ENCODE peak calls at places on chromosomes 16 and 17, in ten cellular contexts. One of them, this sample, is unnamed.

GRCh38 chr16:67995423-67995822 is 3.9 kb downstream of the DPEP2 start:
- DNase-seq in colonic mucosa: no peak
- DNase-seq in neural crest cell: no peak
- DNase-seq in activated CD4-positive, alpha-beta T cell treated with anti-CD3 and anti-CD28 coated beads, Interleukin-2, amount 10 ng/mL, durations not matched to agents 7 days and 5 days: no peak
- DNase-seq in fibroblast of villous mesenchyme: no peak
- DNase-seq in cardiac septum: no peak
- DNase-seq in suprapubic skin: no peak
- DNase-seq in mucosa of descending colon: no peak
- DNase-seq in activated naive CD8-positive, alpha-beta T cell treated with anti-CD3 and anti-CD28 coated beads for 36 hours: peak
- DNase-seq in HS-27A: no peak
- DNase-seq in this sample: no peak

GRCh38 chr16:88264641-88265285 is 118.0 kb upstream of the ZNF469 start:
- DNase-seq in colonic mucosa: peak
- DNase-seq in neural crest cell: no peak
- DNase-seq in activated CD4-positive, alpha-beta T cell treated with anti-CD3 and anti-CD28 coated beads, Interleukin-2, amount 10 ng/mL, durations not matched to agents 7 days and 5 days: peak
- DNase-seq in fibroblast of villous mesenchyme: peak
- DNase-seq in cardiac septum: peak
- DNase-seq in suprapubic skin: peak
- DNase-seq in mucosa of descending colon: peak
- DNase-seq in activated naive CD8-positive, alpha-beta T cell treated with anti-CD3 and anti-CD28 coated beads for 36 hours: peak
- DNase-seq in HS-27A: peak
- DNase-seq in this sample: peak

GRCh38 chr17:81419333-81419885 is 24.2 kb downstream of the BAHCC1 start:
- DNase-seq in colonic mucosa: peak
- DNase-seq in neural crest cell: no peak
- DNase-seq in activated CD4-positive, alpha-beta T cell treated with anti-CD3 and anti-CD28 coated beads, Interleukin-2, amount 10 ng/mL, durations not matched to agents 7 days and 5 days: no peak
- DNase-seq in fibroblast of villous mesenchyme: peak
- DNase-seq in cardiac septum: peak
- DNase-seq in suprapubic skin: peak
- DNase-seq in mucosa of descending colon: peak
- DNase-seq in activated naive CD8-positive, alpha-beta T cell treated with anti-CD3 and anti-CD28 coated beads for 36 hours: no peak
- DNase-seq in HS-27A: no peak
- DNase-seq in this sample: peak

GRCh38 chr17:46818929-46819859 is 702 bp upstream of the WNT3 start:
- DNase-seq in colonic mucosa: no peak
- DNase-seq in neural crest cell: no peak
- DNase-seq in activated CD4-positive, alpha-beta T cell treated with anti-CD3 and anti-CD28 coated beads, Interleukin-2, amount 10 ng/mL, durations not matched to agents 7 days and 5 days: no peak
- DNase-seq in fibroblast of villous mesenchyme: no peak
- DNase-seq in cardiac septum: no peak
- DNase-seq in suprapubic skin: no peak
- DNase-seq in mucosa of descending colon: no peak
- DNase-seq in activated naive CD8-positive, alpha-beta T cell treated with anti-CD3 and anti-CD28 coated beads for 36 hours: no peak
- DNase-seq in HS-27A: no peak
- DNase-seq in this sample: no peak

GRCh38 chr17:8935194-8935593 is 30.3 kb downstream of the PIK3R5 start:
- DNase-seq in colonic mucosa: no peak
- DNase-seq in neural crest cell: no peak
- DNase-seq in activated CD4-positive, alpha-beta T cell treated with anti-CD3 and anti-CD28 coated beads, Interleukin-2, amount 10 ng/mL, durations not matched to agents 7 days and 5 days: no peak
- DNase-seq in fibroblast of villous mesenchyme: no peak
- DNase-seq in cardiac septum: peak
- DNase-seq in suprapubic skin: peak
- DNase-seq in mucosa of descending colon: no peak
- DNase-seq in activated naive CD8-positive, alpha-beta T cell treated with anti-CD3 and anti-CD28 coated beads for 36 hours: peak
- DNase-seq in HS-27A: no peak
- DNase-seq in this sample: no peak

GRCh38 chr16:62105244-62105643 is 69.0 kb upstream of the CDH8 start:
- DNase-seq in colonic mucosa: no peak
- DNase-seq in neural crest cell: no peak
- DNase-seq in activated CD4-positive, alpha-beta T cell treated with anti-CD3 and anti-CD28 coated beads, Interleukin-2, amount 10 ng/mL, durations not matched to agents 7 days and 5 days: no peak
- DNase-seq in fibroblast of villous mesenchyme: no peak
- DNase-seq in cardiac septum: no peak
- DNase-seq in suprapubic skin: no peak
- DNase-seq in mucosa of descending colon: no peak
- DNase-seq in activated naive CD8-positive, alpha-beta T cell treated with anti-CD3 and anti-CD28 coated beads for 36 hours: no peak
- DNase-seq in HS-27A: no peak
- DNase-seq in this sample: no peak

GRCh38 chr17:18315498-18316360 is 636 bp downstream of the SMCR8 start:
- DNase-seq in colonic mucosa: no peak
- DNase-seq in neural crest cell: no peak
- DNase-seq in activated CD4-positive, alpha-beta T cell treated with anti-CD3 and anti-CD28 coated beads, Interleukin-2, amount 10 ng/mL, durations not matched to agents 7 days and 5 days: peak
- DNase-seq in fibroblast of villous mesenchyme: no peak
- DNase-seq in cardiac septum: no peak
- DNase-seq in suprapubic skin: no peak
- DNase-seq in mucosa of descending colon: peak
- DNase-seq in activated naive CD8-positive, alpha-beta T cell treated with anti-CD3 and anti-CD28 coated beads for 36 hours: no peak
- DNase-seq in HS-27A: no peak
- DNase-seq in this sample: no peak

GRCh38 chr16:66226762-66227161 is 139.7 kb upstream of the CDH5 start:
- DNase-seq in colonic mucosa: no peak
- DNase-seq in neural crest cell: no peak
- DNase-seq in activated CD4-positive, alpha-beta T cell treated with anti-CD3 and anti-CD28 coated beads, Interleukin-2, amount 10 ng/mL, durations not matched to agents 7 days and 5 days: no peak
- DNase-seq in fibroblast of villous mesenchyme: no peak
- DNase-seq in cardiac septum: no peak
- DNase-seq in suprapubic skin: peak
- DNase-seq in mucosa of descending colon: no peak
- DNase-seq in activated naive CD8-positive, alpha-beta T cell treated with anti-CD3 and anti-CD28 coated beads for 36 hours: no peak
- DNase-seq in HS-27A: no peak
- DNase-seq in this sample: no peak

GRCh38 chr17:71438631-71439146 is 682.1 kb upstream of the SOX9 start:
- DNase-seq in colonic mucosa: no peak
- DNase-seq in neural crest cell: no peak
- DNase-seq in activated CD4-positive, alpha-beta T cell treated with anti-CD3 and anti-CD28 coated beads, Interleukin-2, amount 10 ng/mL, durations not matched to agents 7 days and 5 days: no peak
- DNase-seq in fibroblast of villous mesenchyme: peak
- DNase-seq in cardiac septum: no peak
- DNase-seq in suprapubic skin: no peak
- DNase-seq in mucosa of descending colon: no peak
- DNase-seq in activated naive CD8-positive, alpha-beta T cell treated with anti-CD3 and anti-CD28 coated beads for 36 hours: no peak
- DNase-seq in HS-27A: peak
- DNase-seq in this sample: peak

GRCh38 chr16:17416461-17417221 is 54.1 kb downstream of the XYLT1 start:
- DNase-seq in colonic mucosa: peak
- DNase-seq in neural crest cell: peak
- DNase-seq in activated CD4-positive, alpha-beta T cell treated with anti-CD3 and anti-CD28 coated beads, Interleukin-2, amount 10 ng/mL, durations not matched to agents 7 days and 5 days: peak
- DNase-seq in fibroblast of villous mesenchyme: peak
- DNase-seq in cardiac septum: no peak
- DNase-seq in suprapubic skin: no peak
- DNase-seq in mucosa of descending colon: peak
- DNase-seq in activated naive CD8-positive, alpha-beta T cell treated with anti-CD3 and anti-CD28 coated beads for 36 hours: peak
- DNase-seq in HS-27A: no peak
- DNase-seq in this sample: peak

This sample was measured in putamen.